ENCODE peak calls at places on chromosome 9, in nine cellular contexts. W, Y, V, Z, N, Q, L, D and U are unnamed samples.

GRCh38 chr9:124180557-124180956 is 77.2 kb upstream of the NEK6 start:
- DNase-seq in Q (no peak), D (peak; percentile 59), N (peak; percentile 77), V (peak; percentile 22), Y (no peak), L (no peak), Z (no peak), W (peak; percentile 22), U (peak; percentile 73)

GRCh38 chr9:97982191-97982718 is 886 bp upstream of the ANP32B start:
- DNase-seq in W (no peak), V (no peak), Z (no peak), D (no peak), Q (no peak), Y (no peak), N (no peak), L (no peak), U (no peak)

GRCh38 chr9:79221084-79221483 is 350.7 kb upstream of the TLE4 start:
- DNase-seq in Q (no peak), V (peak; percentile 8), Z (no peak), Y (no peak), L (no peak), N (no peak), W (no peak), D (no peak), U (no peak)

GRCh38 chr9:131692612-131692976 is 47.3 kb downstream of the RAPGEF1 start:
- DNase-seq in V (no peak), Q (no peak), L (no peak), W (no peak), Y (no peak), D (no peak), Z (no peak), N (no peak), U (no peak)

GRCh38 chr9:124000161-124000783 is 11.3 kb upstream of the LHX2 start:
- DNase-seq in V (no peak), L (no peak), N (no peak), Y (no peak), W (no peak), D (no peak), Z (peak; percentile 70), Q (peak; percentile 85), U (no peak)

GRCh38 chr9:91187965-91188344 is 173.8 kb downstream of the AUH start:
- DNase-seq in Z (no peak), Y (no peak), N (no peak), L (no peak), D (no peak), V (no peak), Q (no peak), W (no peak), U (peak; percentile 84)

GRCh38 chr9:13410566-13411031 is 131.1 kb upstream of the MPDZ start:
- DNase-seq in Y (no peak), W (no peak), N (no peak), Z (no peak), Q (no peak), V (peak; percentile 80), D (no peak), L (no peak), U (no peak)

GRCh38 chr9:134368571-134368970 is 42.3 kb downstream of the RXRA start:
- DNase-seq in Q (no peak), L (no peak), V (no peak), Z (no peak), Y (no peak), N (no peak), W (no peak), D (no peak), U (no peak)

GRCh38 chr9:81472701-81473100 is 216.6 kb downstream of the TLE1 start:
- DNase-seq in Y (no peak), Q (no peak), N (no peak), L (no peak), Z (no peak), V (no peak), D (no peak), W (no peak), U (no peak)

GRCh38 chr9:72734631-72735030 is 213.2 kb downstream of the TMC1 start:
- DNase-seq in D (no peak), Z (no peak), W (no peak), Q (no peak), N (no peak), V (no peak), L (no peak), Y (no peak), U (no peak)

GRCh38 chr9:109120204-109120789 is 550 bp upstream of the TMEM245 start:
- DNase-seq in Y (no peak), L (no peak), N (no peak), D (no peak), W (no peak), V (no peak), Q (no peak), Z (no peak), U (no peak)

GRCh38 chr9:109115931-109116541 is 3.7 kb downstream of the TMEM245 start:
- DNase-seq in L (no peak), Y (no peak), Q (no peak), D (peak; percentile 72), W (no peak), V (no peak), N (no peak), Z (no peak), U (peak; percentile 76)

GRCh38 chr9:109118802-109119438 is 827 bp downstream of the TMEM245 start:
- DNase-seq in Q (no peak), V (peak; percentile 41), D (no peak), Y (peak; percentile 16), L (no peak), W (no peak), Z (no peak), N (no peak), U (peak; percentile 71)

GRCh38 chr9:109119439-109120203 is at the start of gene TMEM245:
- DNase-seq in W (peak; percentile 97), Z (peak; percentile 97), L (peak; percentile 99), Y (peak; percentile 98), Q (peak; percentile 97), N (peak; percentile 97), D (peak; percentile 96), V (peak; percentile 98), U (peak; percentile 98)

GRCh38 chr9:109117856-109118801 is 1.6 kb downstream of the TMEM245 start:
- DNase-seq in Q (no peak), N (no peak), L (no peak), D (no peak), W (peak; percentile 19), Y (peak; percentile 65), Z (no peak), V (peak; percentile 65), U (no peak)
- TF ChIP-seq POLR2A in Q (peak; percentile 7), N (no peak), L (no peak), D (no peak), W (no peak), Y (no peak), Z (no peak), V (no peak), U (no peak)

GRCh38 chr9:92734931-92735906 is 29.4 kb downstream of the BICD2 start:
- DNase-seq in W (no peak), V (no peak), Q (no peak), L (no peak), Y (no peak), N (peak; percentile 66), D (no peak), Z (peak; percentile 77), U (no peak)
- TF ChIP-seq POLR2AphosphoS5 in W (no peak), V (no peak), Q (no peak), L (no peak), Y (no peak), N (no peak), D (no peak), Z (no peak), U (no peak)

GRCh38 chr9:127897194-127897692 is 2.2 kb downstream of the ST6GALNAC6 start:
- DNase-seq in L (no peak), Z (peak; percentile 81), D (peak; percentile 80), N (peak; percentile 94), W (peak; percentile 74), V (peak; percentile 83), Q (peak; percentile 88), Y (peak; percentile 95), U (peak; percentile 96)
- TF ChIP-seq POLR2A in L (no peak), Z (no peak), D (no peak), N (no peak), W (peak; percentile 10), V (no peak), Q (peak; percentile 27), Y (no peak), U (no peak)

GRCh38 chr9:106861585-106862114 is 1.3 kb upstream of the ZNF462 start:
- DNase-seq in Q (no peak), D (no peak), Y (no peak), N (no peak), L (no peak), W (no peak), Z (no peak), V (peak; percentile 26), U (no peak)

GRCh38 chr9:106864533-106865143 is 1.7 kb downstream of the ZNF462 start:
- DNase-seq in V (peak; percentile 56), W (no peak), Q (no peak), N (no peak), D (no peak), Z (no peak), Y (no peak), L (no peak), U (peak; percentile 70)

GRCh38 chr9:106860731-106861584 is 2.0 kb upstream of the ZNF462 start:
- DNase-seq in N (no peak), W (peak; percentile 46), L (no peak), Q (peak; percentile 82), Z (no peak), V (peak; percentile 54), Y (no peak), D (no peak), U (peak; percentile 75)

GRCh38 chr9:106862115-106862945 is 636 bp upstream of the ZNF462 start:
- DNase-seq in Q (peak; percentile 86), N (no peak), W (peak; percentile 52), V (peak; percentile 54), Z (no peak), Y (no peak), L (no peak), D (no peak), U (peak; percentile 73)

DNA sequence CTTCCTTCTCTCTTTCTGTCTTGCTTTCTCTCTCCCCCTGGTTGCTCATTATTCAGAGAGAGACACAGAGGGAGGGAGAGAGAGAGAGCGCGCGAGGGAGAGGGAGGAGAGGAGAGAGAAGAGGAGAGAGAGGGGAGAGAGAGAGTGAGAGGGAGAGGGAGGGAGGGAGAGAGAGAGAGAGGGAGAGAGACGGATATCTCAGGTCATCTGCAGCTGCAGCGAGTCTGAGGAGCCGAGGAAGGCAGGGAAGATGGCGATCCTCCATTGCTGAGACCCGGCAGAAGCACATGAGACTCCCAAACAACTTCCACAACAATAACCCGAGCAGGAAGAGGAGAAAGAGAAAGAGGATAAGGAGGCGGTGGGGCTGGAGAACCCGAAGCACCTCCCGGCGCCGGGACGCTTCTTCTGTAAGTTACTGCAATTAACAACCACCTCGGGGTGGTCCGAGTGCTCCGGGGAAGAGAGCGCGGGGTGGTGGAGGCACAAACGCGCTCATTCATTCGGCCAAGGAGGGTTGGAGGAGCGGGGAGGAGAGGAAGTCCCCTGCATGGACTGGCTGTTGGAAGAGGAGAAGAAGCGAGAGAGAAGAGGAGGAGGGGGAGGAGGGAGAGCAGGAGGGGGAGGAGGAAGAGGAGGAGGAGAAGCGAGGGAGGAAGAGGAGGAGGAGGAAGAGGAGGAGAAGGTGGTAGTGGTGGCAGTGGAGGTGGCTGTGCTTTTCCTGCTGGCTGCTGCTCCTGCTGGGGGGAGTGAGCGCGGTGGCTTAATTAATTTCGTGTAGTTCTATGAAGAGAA is at the start of gene ZNF462:
- DNase-seq in L (no peak), W (peak; percentile 47), Q (peak; percentile 49), V (peak; percentile 66), N (no peak), Y (no peak), Z (no peak), D (no peak), U (peak; percentile 81)
- TF ChIP-seq POLR2AphosphoS5 in L (no peak), W (no peak), Q (no peak), V (peak; percentile 3), N (no peak), Y (no peak), Z (no peak), D (no peak), U (peak; percentile 58)